ENCODE peak calls at places on chromosomes 7 and 10, in seven cellular contexts. One of them, this sample, is unnamed.

GRCh38 chr7:34104992-34105391 is 199.7 kb downstream of the BMPER start:
- DNase-seq in left ventricle myocardium inferior: no peak
- DNase-seq in right lobe of liver: no peak
- DNase-seq in CD14-positive monocyte: no peak
- DNase-seq in tibial nerve: no peak
- DNase-seq in thyroid gland: no peak
- DNase-seq in Peyer's patch: no peak
- DNase-seq in this sample: no peak

GRCh38 chr10:107966817-107967216 is 802.3 kb upstream of the SORCS1 start:
- DNase-seq in left ventricle myocardium inferior: no peak
- DNase-seq in right lobe of liver: no peak
- DNase-seq in CD14-positive monocyte: no peak
- DNase-seq in tibial nerve: no peak
- DNase-seq in thyroid gland: no peak
- DNase-seq in Peyer's patch: no peak
- DNase-seq in this sample: no peak

GRCh38 chr10:24851595-24851994 is 100.8 kb downstream of the PRTFDC1 start:
- DNase-seq in left ventricle myocardium inferior: no peak
- DNase-seq in right lobe of liver: no peak
- DNase-seq in CD14-positive monocyte: no peak
- DNase-seq in tibial nerve: no peak
- DNase-seq in thyroid gland: no peak
- DNase-seq in Peyer's patch: no peak
- DNase-seq in this sample: no peak

GRCh38 chr7:91657386-91658120 is 222.9 kb downstream of the MTERF1 start:
- DNase-seq in left ventricle myocardium inferior: no peak
- DNase-seq in right lobe of liver: no peak
- DNase-seq in CD14-positive monocyte: no peak
- DNase-seq in tibial nerve: no peak
- DNase-seq in thyroid gland: no peak
- DNase-seq in Peyer's patch: no peak
- DNase-seq in this sample: no peak

GRCh38 chr7:106425017-106425719 is 140.4 kb upstream of the NAMPT start:
- DNase-seq in left ventricle myocardium inferior: peak; percentile 44
- DNase-seq in right lobe of liver: peak; percentile 55
- DNase-seq in CD14-positive monocyte: peak; percentile 95
- DNase-seq in tibial nerve: peak; percentile 94
- DNase-seq in thyroid gland: peak; percentile 76
- DNase-seq in Peyer's patch: no peak
- DNase-seq in this sample: no peak

GRCh38 chr7:12647364-12648219 is 39.8 kb upstream of the ARL4A start:
- DNase-seq in left ventricle myocardium inferior: no peak
- DNase-seq in right lobe of liver: no peak
- DNase-seq in CD14-positive monocyte: no peak
- DNase-seq in tibial nerve: no peak
- DNase-seq in thyroid gland: no peak
- DNase-seq in Peyer's patch: no peak
- DNase-seq in this sample: no peak

GRCh38 chr7:152081088-152081487 is 55.6 kb downstream of the GALNT11 start:
- DNase-seq in left ventricle myocardium inferior: no peak
- DNase-seq in right lobe of liver: no peak
- DNase-seq in CD14-positive monocyte: no peak
- DNase-seq in tibial nerve: no peak
- DNase-seq in thyroid gland: no peak
- DNase-seq in Peyer's patch: no peak
- DNase-seq in this sample: no peak

GRCh38 chr7:4763794-4764185 is 11.6 kb upstream of the AP5Z1 start:
- DNase-seq in left ventricle myocardium inferior: no peak
- DNase-seq in right lobe of liver: no peak
- DNase-seq in CD14-positive monocyte: no peak
- DNase-seq in tibial nerve: no peak
- DNase-seq in thyroid gland: no peak
- DNase-seq in Peyer's patch: no peak
- DNase-seq in this sample: no peak

GRCh38 chr7:79647711-79648110 is 194.2 kb upstream of the MAGI2 start:
- DNase-seq in left ventricle myocardium inferior: no peak
- DNase-seq in right lobe of liver: no peak
- DNase-seq in CD14-positive monocyte: no peak
- DNase-seq in tibial nerve: no peak
- DNase-seq in thyroid gland: no peak
- DNase-seq in Peyer's patch: no peak
- DNase-seq in this sample: no peak

GRCh38 chr10:132687893-132688579 is 97.9 kb downstream of the NKX6-2 start:
- DNase-seq in left ventricle myocardium inferior: peak; percentile 2
- DNase-seq in right lobe of liver: peak; percentile 9
- DNase-seq in CD14-positive monocyte: peak; percentile 27
- DNase-seq in tibial nerve: no peak
- DNase-seq in thyroid gland: no peak
- DNase-seq in Peyer's patch: peak; percentile 18
- DNase-seq in this sample: peak; percentile 88

GRCh38 chr7:54811016-54811924 is 52.3 kb upstream of the SEC61G start:
- DNase-seq in left ventricle myocardium inferior: no peak
- DNase-seq in right lobe of liver: no peak
- DNase-seq in CD14-positive monocyte: no peak
- DNase-seq in tibial nerve: no peak
- DNase-seq in thyroid gland: no peak
- DNase-seq in Peyer's patch: no peak
- DNase-seq in this sample: no peak

GRCh38 chr10:64867501-64867962 is 1346.3 kb downstream of the REEP3 start:
- DNase-seq in left ventricle myocardium inferior: no peak
- DNase-seq in right lobe of liver: no peak
- DNase-seq in CD14-positive monocyte: no peak
- DNase-seq in tibial nerve: no peak
- DNase-seq in thyroid gland: no peak
- DNase-seq in Peyer's patch: no peak
- DNase-seq in this sample: no peak

GRCh38 chr10:111522551-111522950 is 445.7 kb downstream of the ADRA2A start:
- DNase-seq in left ventricle myocardium inferior: no peak
- DNase-seq in right lobe of liver: no peak
- DNase-seq in CD14-positive monocyte: no peak
- DNase-seq in tibial nerve: no peak
- DNase-seq in thyroid gland: no peak
- DNase-seq in Peyer's patch: no peak
- DNase-seq in this sample: no peak

GRCh38 chr7:778968-779451 is 51.9 kb upstream of the PRKAR1B start:
- DNase-seq in left ventricle myocardium inferior: no peak
- DNase-seq in right lobe of liver: no peak
- DNase-seq in CD14-positive monocyte: no peak
- DNase-seq in tibial nerve: no peak
- DNase-seq in thyroid gland: peak; percentile 56
- DNase-seq in Peyer's patch: no peak
- DNase-seq in this sample: peak; percentile 55

GRCh38 chr10:25556457-25556856 is 377.6 kb upstream of the MYO3A start:
- DNase-seq in left ventricle myocardium inferior: no peak
- DNase-seq in right lobe of liver: no peak
- DNase-seq in CD14-positive monocyte: no peak
- DNase-seq in tibial nerve: no peak
- DNase-seq in thyroid gland: peak; percentile 6
- DNase-seq in Peyer's patch: no peak
- DNase-seq in this sample: no peak

GRCh38 chr7:30708983-30709382 is 26.7 kb upstream of the CRHR2 start:
- DNase-seq in left ventricle myocardium inferior: peak; percentile 56
- DNase-seq in right lobe of liver: no peak
- DNase-seq in CD14-positive monocyte: no peak
- DNase-seq in tibial nerve: peak; percentile 62
- DNase-seq in thyroid gland: peak; percentile 12
- DNase-seq in Peyer's patch: no peak
- DNase-seq in this sample: no peak

GRCh38 chr7:47893238-47893637 is 55.0 kb downstream of the PKD1L1 start:
- DNase-seq in left ventricle myocardium inferior: no peak
- DNase-seq in right lobe of liver: no peak
- DNase-seq in CD14-positive monocyte: no peak
- DNase-seq in tibial nerve: no peak
- DNase-seq in thyroid gland: no peak
- DNase-seq in Peyer's patch: no peak
- DNase-seq in this sample: no peak

GRCh38 chr7:14389052-14389988 is 399.9 kb upstream of the ETV1 start:
- DNase-seq in left ventricle myocardium inferior: no peak
- DNase-seq in right lobe of liver: no peak
- DNase-seq in CD14-positive monocyte: no peak
- DNase-seq in tibial nerve: no peak
- DNase-seq in thyroid gland: no peak
- DNase-seq in Peyer's patch: no peak
- DNase-seq in this sample: no peak

GRCh38 chr10:18233775-18234174 is 93.6 kb downstream of the CACNB2 start:
- DNase-seq in left ventricle myocardium inferior: peak; percentile 78
- DNase-seq in right lobe of liver: peak; percentile 60
- DNase-seq in CD14-positive monocyte: no peak
- DNase-seq in tibial nerve: no peak
- DNase-seq in thyroid gland: peak; percentile 92
- DNase-seq in Peyer's patch: no peak
- DNase-seq in this sample: no peak

GRCh38 chr10:22133640-22134624 is 83.9 kb downstream of the EBLN1 start:
- DNase-seq in left ventricle myocardium inferior: no peak
- DNase-seq in right lobe of liver: no peak
- DNase-seq in CD14-positive monocyte: no peak
- DNase-seq in tibial nerve: no peak
- DNase-seq in thyroid gland: no peak
- DNase-seq in Peyer's patch: no peak
- DNase-seq in this sample: no peak

GRCh38 chr10:47309403-47310089 is 9.5 kb downstream of the GDF10 start:
- DNase-seq in left ventricle myocardium inferior: no peak
- DNase-seq in right lobe of liver: no peak
- DNase-seq in CD14-positive monocyte: no peak
- DNase-seq in tibial nerve: no peak
- DNase-seq in thyroid gland: no peak
- DNase-seq in Peyer's patch: peak; percentile 26
- DNase-seq in this sample: no peak
- TF ChIP-seq CTCF in left ventricle myocardium inferior: peak; percentile 28
- TF ChIP-seq CTCF in right lobe of liver: peak; percentile 12
- TF ChIP-seq CTCF in CD14-positive monocyte: peak; percentile 59
- TF ChIP-seq CTCF in tibial nerve: no peak
- TF ChIP-seq CTCF in thyroid gland: no peak
- TF ChIP-seq CTCF in Peyer's patch: no peak
- TF ChIP-seq CTCF in this sample: peak; percentile 68

DNA sequence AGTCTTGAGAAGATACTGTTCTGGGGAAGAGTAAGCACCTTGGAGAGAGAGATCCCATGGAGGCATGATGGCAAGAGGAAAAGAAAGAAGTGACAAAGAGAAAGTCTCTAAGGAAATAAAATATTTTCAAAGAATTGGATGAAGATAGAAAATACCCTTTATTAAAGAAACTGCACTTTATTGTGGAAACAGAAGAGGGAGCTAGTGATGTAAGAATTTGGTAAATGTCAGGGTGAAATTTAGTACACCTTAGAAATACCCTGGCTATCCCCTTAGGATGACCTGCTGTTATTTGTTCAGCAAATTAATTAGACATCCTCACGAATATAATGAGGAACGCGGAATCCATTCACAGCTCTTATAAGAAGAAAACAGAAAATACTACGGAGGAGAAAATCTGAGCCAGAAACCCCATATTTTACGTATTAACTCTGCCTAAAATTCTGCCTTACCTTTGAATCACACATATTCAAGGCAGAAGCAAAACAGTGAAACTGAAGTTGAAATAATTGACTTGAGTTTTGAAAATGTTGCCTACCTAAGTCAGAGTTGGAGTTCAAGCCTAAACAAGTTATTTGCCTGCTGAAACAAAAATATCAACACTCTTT is 90.7 kb downstream of the TFPI2 start:
- DNase-seq in left ventricle myocardium inferior: no peak
- DNase-seq in right lobe of liver: no peak
- DNase-seq in CD14-positive monocyte: no peak
- DNase-seq in tibial nerve: no peak
- DNase-seq in thyroid gland: no peak
- DNase-seq in Peyer's patch: no peak
- DNase-seq in this sample: no peak
- TF ChIP-seq CTCF in left ventricle myocardium inferior: peak; percentile 58
- TF ChIP-seq CTCF in right lobe of liver: peak; percentile 38
- TF ChIP-seq CTCF in CD14-positive monocyte: no peak
- TF ChIP-seq CTCF in tibial nerve: peak; percentile 25
- TF ChIP-seq CTCF in thyroid gland: no peak
- TF ChIP-seq CTCF in Peyer's patch: peak; percentile 9
- TF ChIP-seq CTCF in this sample: peak; percentile 90

DNA sequence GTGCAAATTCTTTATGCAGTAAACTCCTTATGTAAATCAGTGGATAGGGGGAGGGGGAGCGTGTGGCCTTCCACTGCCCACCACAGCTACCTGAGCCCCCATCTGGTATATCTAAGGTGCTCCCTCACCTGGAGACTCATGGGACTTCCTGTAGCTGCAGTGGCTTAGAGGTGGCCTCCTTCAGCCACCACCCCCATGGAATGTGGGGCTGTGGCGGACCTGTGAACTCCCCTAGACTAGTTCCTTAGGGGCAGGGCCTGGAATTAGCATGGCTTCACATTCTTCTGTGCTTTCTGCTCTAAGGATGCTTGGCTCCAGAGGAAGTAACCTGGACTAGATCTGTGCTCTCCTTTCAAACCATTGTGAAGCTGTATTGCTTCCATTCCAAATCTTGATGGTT is 550.5 kb upstream of the COBL start:
- DNase-seq in left ventricle myocardium inferior: no peak
- DNase-seq in right lobe of liver: no peak
- DNase-seq in CD14-positive monocyte: no peak
- DNase-seq in tibial nerve: no peak
- DNase-seq in thyroid gland: no peak
- DNase-seq in Peyer's patch: no peak
- DNase-seq in this sample: no peak
- TF ChIP-seq CTCF in left ventricle myocardium inferior: no peak
- TF ChIP-seq CTCF in right lobe of liver: no peak
- TF ChIP-seq CTCF in CD14-positive monocyte: no peak
- TF ChIP-seq CTCF in tibial nerve: no peak
- TF ChIP-seq CTCF in thyroid gland: no peak
- TF ChIP-seq CTCF in Peyer's patch: no peak
- TF ChIP-seq CTCF in this sample: no peak

DNA sequence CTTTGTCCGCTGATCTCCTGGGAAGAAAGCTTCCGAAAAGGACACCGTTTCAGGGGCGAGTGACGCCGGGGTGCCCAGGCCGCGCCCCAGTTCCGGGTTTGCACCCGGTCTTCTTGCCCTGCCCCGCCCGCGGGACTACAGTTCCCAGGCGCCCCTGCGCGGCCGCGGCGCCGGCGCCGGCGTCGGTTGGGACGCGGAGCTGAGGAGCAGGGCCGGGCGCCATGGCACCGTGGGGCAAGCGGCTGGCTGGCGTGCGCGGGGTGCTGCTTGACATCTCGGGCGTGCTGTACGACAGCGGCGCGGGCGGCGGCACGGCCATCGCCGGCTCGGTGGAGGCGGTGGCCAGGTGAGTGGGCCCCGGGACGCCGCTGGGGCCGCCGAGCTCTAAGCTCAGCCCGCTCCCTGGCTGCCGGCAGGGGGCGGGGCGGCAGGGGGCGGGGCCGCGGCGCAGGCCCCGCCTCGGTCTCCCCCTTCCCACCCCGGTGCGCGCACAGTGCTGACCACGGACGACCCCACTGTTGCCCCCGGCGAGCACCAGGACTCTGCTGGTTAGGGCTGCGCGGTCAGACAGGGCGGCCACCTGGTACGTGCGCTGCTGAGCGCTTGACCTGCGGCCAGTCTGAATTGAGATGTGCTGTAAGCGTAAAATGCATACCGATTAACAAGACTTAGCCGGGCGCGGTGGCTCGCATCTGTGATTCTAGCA is at the start of gene LHPP:
- DNase-seq in left ventricle myocardium inferior: peak; percentile 86
- DNase-seq in right lobe of liver: peak; percentile 90
- DNase-seq in CD14-positive monocyte: peak; percentile 77
- DNase-seq in tibial nerve: peak; percentile 68
- DNase-seq in thyroid gland: peak; percentile 88
- DNase-seq in Peyer's patch: peak; percentile 96
- DNase-seq in this sample: no peak
- TF ChIP-seq CTCF in left ventricle myocardium inferior: peak; percentile 76
- TF ChIP-seq CTCF in right lobe of liver: peak; percentile 54
- TF ChIP-seq CTCF in CD14-positive monocyte: peak; percentile 70
- TF ChIP-seq CTCF in tibial nerve: peak; percentile 71
- TF ChIP-seq CTCF in thyroid gland: no peak
- TF ChIP-seq CTCF in Peyer's patch: peak; percentile 50
- TF ChIP-seq CTCF in this sample: peak; percentile 78